ENCODE peak calls at places on chromosomes 7 and 10, in nine cellular contexts. U is GM23338; G is AG04449; A is lung; C is mammary epithelial cell; I is chondrocyte; O is H9; N is CD8-positive, alpha-beta T cell; R is suprapubic skin. E is an unnamed sample.
A peak's percentile ranks its signal among the peaks of the same experiment; 100 is the strongest.

GRCh38 chr10:4770766-4771553 is 55.0 kb upstream of the AKR1E2 start:
- DNase-seq in C (peak; percentile 94), U (peak; percentile 13), N (no peak), I (no peak), O (no peak), G (peak; percentile 75), R (no peak), A (no peak), E (no peak)

GRCh38 chr10:84540022-84540616 is 211.7 kb downstream of the CCSER2 start:
- DNase-seq in N (no peak), C (peak; percentile 62), U (no peak), G (peak; percentile 77), R (no peak), A (no peak), I (no peak), O (no peak), E (no peak)

GRCh38 chr7:43664681-43665080 is 64.6 kb downstream of the COA1 start:
- DNase-seq in N (no peak), G (no peak), C (no peak), O (no peak), I (no peak), A (no peak), U (no peak), R (no peak), E (no peak)

GRCh38 chr10:25815999-25816768 is 117.8 kb upstream of the MYO3A start:
- DNase-seq in I (no peak), R (no peak), U (no peak), C (no peak), N (no peak), A (no peak), O (no peak), G (no peak), E (no peak)

GRCh38 chr10:131656009-131656408 is 244.8 kb upstream of the PPP2R2D start:
- DNase-seq in R (no peak), U (no peak), A (no peak), I (no peak), C (no peak), G (no peak), O (peak; percentile 6), N (no peak), E (no peak)

GRCh38 chr7:23234569-23235296 is 11.8 kb upstream of the GPNMB start:
- DNase-seq in I (no peak), C (no peak), O (no peak), R (no peak), G (no peak), U (no peak), A (no peak), N (no peak), E (no peak)

GRCh38 chr7:3739983-3740382 is 438.9 kb downstream of the SDK1 start:
- DNase-seq in O (no peak), R (no peak), I (no peak), N (no peak), U (no peak), C (no peak), A (no peak), G (no peak), E (no peak)

GRCh38 chr7:44541-44896 is 147.9 kb upstream of the FAM20C start:
- DNase-seq in R (peak; percentile 14), N (no peak), C (no peak), U (no peak), O (no peak), G (no peak), I (peak; percentile 68), A (no peak), E (no peak)

GRCh38 chr10:113458461-113458860 is 94.4 kb upstream of the HABP2 start:
- DNase-seq in I (no peak), R (no peak), N (no peak), G (no peak), U (no peak), A (no peak), O (no peak), C (no peak), E (no peak)

GRCh38 chr10:90965720-90966119 is 44.8 kb upstream of the ANKRD1 start:
- DNase-seq in C (no peak), O (no peak), R (no peak), I (no peak), N (no peak), U (no peak), A (no peak), G (no peak), E (no peak)

DNA sequence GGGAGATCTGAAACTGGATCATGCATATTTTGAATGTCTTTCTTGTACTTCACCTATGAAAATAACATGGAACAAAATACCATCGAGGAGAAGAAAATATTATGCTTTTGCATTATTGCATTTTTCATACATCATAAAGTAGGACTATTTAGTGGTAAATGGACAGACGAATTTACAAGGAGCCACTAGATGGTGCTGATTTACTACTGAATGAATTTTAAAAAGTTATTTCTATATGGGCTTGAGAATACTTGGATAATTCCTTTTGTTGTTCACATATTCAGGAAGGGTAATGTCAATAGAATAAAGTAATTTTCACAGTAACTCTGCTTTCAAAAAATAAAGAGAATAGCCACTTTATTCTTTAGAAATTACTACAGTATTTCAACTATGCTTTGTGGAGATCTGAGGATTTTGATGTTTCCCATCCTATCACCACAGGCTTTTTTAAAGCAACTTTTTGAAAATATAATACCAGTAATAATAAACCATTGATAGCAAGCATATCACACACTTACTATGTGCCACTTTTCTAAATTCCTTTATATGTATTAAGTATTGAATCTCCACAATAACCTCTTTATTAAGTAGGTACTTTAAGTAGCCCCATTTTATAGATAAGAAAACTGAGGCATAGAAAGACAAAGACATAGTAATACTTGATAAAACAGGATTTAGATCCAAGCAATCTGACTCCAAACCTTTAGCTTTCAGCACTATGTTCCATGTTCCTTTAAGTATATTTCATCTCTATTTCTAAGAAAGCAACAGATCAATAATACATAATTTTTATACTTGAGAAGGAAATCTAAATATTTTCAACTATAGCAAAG is 38.6 kb downstream of the NEBL start:
- DNase-seq in R (no peak), N (no peak), G (no peak), O (no peak), C (peak; percentile 25), I (no peak), A (no peak), U (peak; percentile 56), E (peak; percentile 9)
- TF ChIP-seq CTCF in R (peak; percentile 16), N (no peak), G (no peak), O (peak; percentile 78), C (peak; percentile 54), I (peak; percentile 93), A (no peak), U (no peak), E (peak; percentile 65)

GRCh38 chr10:17174626-17175025 is 26.8 kb downstream of the TRDMT1 start:
- DNase-seq in G (no peak), U (no peak), O (no peak), R (no peak), A (no peak), I (no peak), C (no peak), N (no peak), E (no peak)

GRCh38 chr10:17175551-17175950 is 25.9 kb downstream of the TRDMT1 start:
- DNase-seq in R (no peak), G (no peak), I (no peak), U (no peak), C (no peak), A (no peak), N (peak; percentile 13), O (no peak), E (no peak)

GRCh38 chr10:17179002-17179401 is 22.5 kb downstream of the TRDMT1 start:
- DNase-seq in C (no peak), I (no peak), O (no peak), A (no peak), G (no peak), N (no peak), R (no peak), U (no peak), E (no peak)

GRCh38 chr10:17177014-17177413 is 24.5 kb downstream of the TRDMT1 start:
- DNase-seq in C (no peak), U (no peak), N (no peak), O (no peak), A (no peak), G (no peak), I (no peak), R (no peak), E (no peak)

GRCh38 chr10:17178006-17178405 is 23.5 kb downstream of the TRDMT1 start:
- DNase-seq in A (no peak), G (no peak), I (no peak), C (no peak), O (no peak), N (no peak), R (no peak), U (no peak), E (no peak)
- TF ChIP-seq CTCF in A (no peak), G (no peak), I (peak; percentile 13), C (peak; percentile 39), O (no peak), N (no peak), R (no peak), U (no peak), E (no peak)

GRCh38 chr10:30491204-30491603 is 57.2 kb downstream of the MAP3K8 start:
- DNase-seq in R (no peak), A (no peak), C (peak; percentile 82), G (no peak), U (no peak), I (no peak), N (no peak), O (no peak), E (no peak)

GRCh38 chr10:30495687-30496086 is 61.7 kb downstream of the MAP3K8 start:
- DNase-seq in N (no peak), G (no peak), A (no peak), U (no peak), O (no peak), C (no peak), R (no peak), I (no peak), E (no peak)

GRCh38 chr10:30491832-30492530 is 58.0 kb downstream of the MAP3K8 start:
- DNase-seq in I (no peak), A (no peak), O (no peak), C (no peak), U (no peak), R (no peak), G (no peak), N (no peak), E (no peak)

GRCh38 chr10:30494558-30494957 is 60.6 kb downstream of the MAP3K8 start:
- DNase-seq in N (no peak), R (no peak), I (no peak), G (no peak), C (no peak), O (no peak), A (no peak), U (no peak), E (no peak)

GRCh38 chr10:30493609-30494530 is 59.9 kb downstream of the MAP3K8 start:
- DNase-seq in O (no peak), R (peak; percentile 75), G (peak; percentile 9), N (no peak), A (peak; percentile 45), I (no peak), U (no peak), C (peak; percentile 36), E (peak; percentile 45)
- TF ChIP-seq CTCF in O (peak; percentile 22), R (peak; percentile 16), G (no peak), N (no peak), A (no peak), I (peak; percentile 12), U (peak; percentile 7), C (no peak), E (peak; percentile 42)

DNA sequence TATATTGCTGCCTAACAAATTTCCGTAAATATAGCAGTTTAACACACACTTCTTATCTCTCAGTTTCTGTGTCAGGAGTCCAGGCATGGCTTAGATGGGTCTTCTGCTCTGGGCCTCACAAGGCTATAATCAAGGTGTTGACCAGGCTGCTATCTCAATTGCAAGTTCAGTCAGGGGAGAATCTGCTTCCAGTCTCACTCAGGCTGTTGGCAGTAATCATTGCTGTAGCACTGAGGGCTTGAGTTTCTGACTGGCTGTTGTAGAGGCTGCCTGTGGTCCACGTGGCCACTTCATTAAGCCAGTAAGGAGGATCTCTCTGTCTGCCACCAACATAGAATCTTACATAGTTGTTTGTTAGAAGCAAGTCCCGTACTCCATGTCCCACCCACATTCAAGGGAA is 138.4 kb downstream of the ST7 start:
- DNase-seq in R (no peak), N (no peak), O (no peak), A (no peak), G (no peak), U (no peak), C (no peak), I (no peak), E (no peak)
- TF ChIP-seq CTCF in R (no peak), N (no peak), O (no peak), A (no peak), G (no peak), U (no peak), C (no peak), I (no peak), E (no peak)

E was measured in B cell.